ENCODE peak calls at places on chromosome 21, in ten cellular contexts. W, J, A, M, I, F, Q, U, B and X are unnamed samples.

GRCh38 chr21:42641311-42642218 is 11.9 kb upstream of the PDE9A start:
- DNase-seq in U (no peak), B (no peak), A (no peak), I (peak; percentile 50), F (peak; percentile 14), W (no peak), Q (no peak), J (no peak), M (no peak), X (peak; percentile 47)

GRCh38 chr21:18030248-18030647 is 211.1 kb upstream of the C21orf91 start:
- DNase-seq in A (no peak), F (no peak), U (no peak), I (no peak), M (no peak), Q (no peak), B (no peak), W (no peak), J (no peak), X (no peak)

GRCh38 chr21:38273745-38274544 is 17.2 kb downstream of the KCNJ15 start:
- DNase-seq in J (no peak), B (no peak), U (no peak), A (no peak), Q (no peak), I (no peak), M (no peak), F (peak; percentile 54), W (no peak), X (no peak)

GRCh38 chr21:36859744-36860501 is 106.5 kb downstream of the HLCS start:
- DNase-seq in F (peak; percentile 27), U (peak; percentile 58), M (peak; percentile 88), Q (no peak), A (peak; percentile 63), W (no peak), B (no peak), J (no peak), I (peak; percentile 84), X (peak; percentile 89)

GRCh38 chr21:42570841-42571387 is 57.3 kb downstream of the SLC37A1 start:
- DNase-seq in W (no peak), F (peak; percentile 20), U (no peak), Q (no peak), I (peak; percentile 10), J (no peak), A (no peak), B (no peak), M (peak; percentile 24), X (peak; percentile 72)

GRCh38 chr21:30044447-30045064 is 104.8 kb upstream of the GRIK1 start:
- DNase-seq in B (no peak), J (no peak), A (no peak), U (peak; percentile 6), I (no peak), Q (no peak), F (no peak), W (no peak), M (no peak), X (no peak)

GRCh38 chr21:14453339-14453738 is 70.4 kb upstream of the HSPA13 start:
- DNase-seq in J (no peak), W (no peak), A (no peak), F (no peak), M (no peak), U (no peak), I (no peak), B (peak; percentile 96), Q (no peak), X (no peak)

GRCh38 chr21:17089121-17089520 is 423.7 kb upstream of the CXADR start:
- DNase-seq in B (no peak), Q (no peak), A (no peak), U (peak; percentile 4), I (no peak), F (no peak), J (no peak), M (no peak), W (no peak), X (no peak)

GRCh38 chr21:37087188-37087587 is 14.1 kb downstream of the TTC3 start:
- DNase-seq in U (peak; percentile 31), J (no peak), M (no peak), A (no peak), W (no peak), Q (peak; percentile 29), F (no peak), I (peak; percentile 31), B (no peak), X (no peak)

GRCh38 chr21:21973806-21974205 is 975.6 kb downstream of the NCAM2 start:
- DNase-seq in J (no peak), M (no peak), A (no peak), Q (no peak), F (no peak), U (no peak), W (no peak), B (no peak), I (no peak), X (no peak)

GRCh38 chr21:25776440-25776839 is 41.7 kb downstream of the GABPA start:
- DNase-seq in F (no peak), I (no peak), U (no peak), Q (no peak), M (no peak), B (no peak), A (no peak), J (no peak), W (no peak), X (no peak)

GRCh38 chr21:9767592-9768375 is 753.6 kb upstream of the TPTE start:
- DNase-seq in I (no peak), M (no peak), W (peak; percentile 97), F (no peak), J (no peak), Q (no peak), U (no peak), A (no peak), B (no peak), X (no peak)

GRCh38 chr21:9774347-9774746 is 747.0 kb upstream of the TPTE start:
- DNase-seq in I (no peak), Q (no peak), M (no peak), U (no peak), B (no peak), F (no peak), J (peak; percentile 92), W (no peak), A (no peak), X (no peak)

DNA sequence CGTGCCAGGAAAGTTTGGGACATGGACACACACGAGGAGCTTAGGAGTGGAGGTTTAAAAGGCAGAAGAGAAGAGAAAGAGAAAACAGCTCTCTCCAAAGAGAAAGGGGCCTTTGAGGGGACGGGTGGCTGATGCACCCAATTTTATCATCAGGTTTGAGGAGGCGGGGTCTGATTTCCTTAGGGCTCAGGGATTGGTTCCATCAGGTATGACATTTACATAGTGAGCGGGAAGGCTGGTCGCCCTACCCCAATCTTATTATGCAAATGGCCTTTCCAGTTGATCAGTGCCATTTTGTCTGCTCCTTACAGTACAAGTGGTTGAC is 749.1 kb upstream of the TPTE start:
- DNase-seq in J (no peak), I (no peak), W (no peak), Q (no peak), M (no peak), F (no peak), U (no peak), B (no peak), A (no peak), X (no peak)
- H3K9me3 ChIP-seq in J (peaks cover 15% of the 10 kb centered on the region), I (no peaks in the 10 kb centered on the region), W (peaks cover 7% of the 10 kb centered on the region), Q (peaks cover 59% of the 10 kb centered on the region), M (no peaks in the 10 kb centered on the region), F (no peaks in the 10 kb centered on the region), U (peaks cover 33% of the 10 kb centered on the region), B (peaks cover 5% of the 10 kb centered on the region), A (no peaks in the 10 kb centered on the region), X (peaks cover 92% of the 10 kb centered on the region)

DNA sequence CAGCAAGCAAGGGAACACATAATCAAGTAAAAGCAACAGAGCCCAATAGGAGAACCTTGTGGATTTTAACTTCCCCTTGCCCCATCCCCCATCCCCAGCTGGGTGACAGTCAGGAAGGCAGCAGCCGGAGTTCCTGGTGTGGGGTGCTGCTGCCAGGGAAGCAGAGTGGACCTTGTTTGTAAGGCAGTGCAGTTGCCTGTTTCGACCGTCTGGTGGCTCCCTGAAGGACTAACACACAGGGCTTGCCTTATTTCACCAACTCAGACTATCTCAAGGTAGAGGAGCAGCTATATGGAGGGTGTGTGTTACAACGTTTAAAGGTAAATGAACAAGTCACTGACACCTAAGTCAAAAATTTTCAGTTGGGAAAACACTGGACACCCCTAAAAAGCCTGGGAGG is 6.6 kb downstream of the KRTAP10-8 start:
- DNase-seq in U (peak; percentile 7), M (no peak), A (no peak), I (peak; percentile 36), F (no peak), J (peak; percentile 79), W (no peak), B (no peak), Q (peak; percentile 2), X (peak; percentile 74)
- TF ChIP-seq CTCF in U (no peak), M (no peak), A (no peak), I (peak; percentile 26), F (no peak), J (no peak), W (no peak), B (peak; percentile 7), Q (peak; percentile 14), X (peak; percentile 19)

DNA sequence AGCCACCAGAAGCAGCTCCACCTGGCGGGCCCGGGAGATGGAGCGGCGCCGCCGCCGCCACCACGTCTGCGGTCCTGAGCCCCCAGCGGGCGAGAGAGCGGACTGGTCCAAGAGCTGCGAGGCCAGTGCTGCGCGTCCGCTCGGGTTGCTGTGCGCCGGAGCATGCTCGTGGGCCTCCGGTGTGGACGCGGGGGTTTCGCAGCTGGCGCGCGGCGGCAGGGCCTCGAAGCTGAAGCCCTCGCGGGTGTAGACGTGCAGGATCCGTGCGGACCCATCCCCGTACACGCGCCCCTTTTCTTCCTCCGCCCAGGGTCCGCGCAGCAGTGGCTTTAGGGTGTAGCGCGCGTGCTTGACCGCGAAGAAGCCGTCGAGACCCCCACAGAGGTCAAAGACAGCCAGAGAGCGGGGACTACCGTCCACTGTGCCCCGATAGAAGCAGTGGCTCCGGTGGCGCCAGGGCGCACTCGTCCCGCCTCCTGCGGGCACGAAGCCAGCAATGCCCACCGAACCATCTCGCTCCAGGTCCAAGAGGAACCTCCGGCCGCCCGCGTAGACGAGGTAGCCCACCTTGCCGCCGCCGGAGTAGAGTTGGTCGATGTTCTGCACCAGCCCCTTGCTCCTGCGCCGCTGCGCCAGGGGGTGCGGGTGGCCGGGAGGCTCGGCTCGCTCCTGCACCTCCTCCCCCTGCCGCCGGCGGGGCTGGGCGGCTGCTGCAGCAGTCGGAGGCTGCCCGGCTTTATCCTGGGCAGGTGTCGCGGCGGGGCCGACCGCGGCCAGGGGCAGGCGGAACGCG is 1.1 kb downstream of the ADAMTS5 start:
- DNase-seq in W (no peak), A (no peak), M (peak; percentile 27), U (no peak), J (no peak), Q (no peak), B (no peak), F (peak; percentile 83), I (no peak), X (peak; percentile 66)
- TF ChIP-seq POLR2A in W (no peak), A (no peak), M (no peak), U (no peak), J (no peak), Q (no peak), B (no peak), F (peak; percentile 45), I (no peak), X (no peak)

GRCh38 chr21:24023402-24023801 is 1583.9 kb downstream of the MRPL39 start:
- DNase-seq in A (no peak), B (no peak), U (peak; percentile 9), Q (no peak), J (no peak), I (no peak), F (no peak), W (no peak), M (no peak), X (no peak)

GRCh38 chr21:24023936-24024335 is 1583.3 kb downstream of the MRPL39 start:
- DNase-seq in A (no peak), Q (no peak), W (no peak), U (peak; percentile 17), F (no peak), B (no peak), M (no peak), I (no peak), J (no peak), X (no peak)

GRCh38 chr21:24025101-24025500 is 1582.2 kb downstream of the MRPL39 start:
- DNase-seq in I (no peak), F (no peak), A (no peak), U (peak; percentile 11), Q (no peak), J (no peak), M (no peak), W (no peak), B (no peak), X (no peak)
- H3K9me3 ChIP-seq in I (no peaks in the 10 kb centered on the region), F (no peaks in the 10 kb centered on the region), A (no peaks in the 10 kb centered on the region), U (no peaks in the 10 kb centered on the region), Q (peaks cover 17% of the 10 kb centered on the region), J (no peaks in the 10 kb centered on the region), M (no peaks in the 10 kb centered on the region), W (no peaks in the 10 kb centered on the region), B (no peaks in the 10 kb centered on the region), X (peaks cover 12% of the 10 kb centered on the region)